ENCODE peak calls at places on chromosomes 2 and 18, in eight cellular contexts. L is colonic mucosa, P is WTC11, T is psoas muscle, F is fibroblast of mammary gland, G is MCF 10A, N is foreskin fibroblast, E is A549. Z is an unnamed sample.

GRCh38 chr18:49619792-49620191 is 57.9 kb downstream of the LIPG start:
- DNase-seq in L (no peak), G (no peak), T (no peak), F (no peak), P (no peak), E (no peak), N (no peak), Z (no peak)

GRCh38 chr18:13112982-13113381 is 105.6 kb upstream of the LDLRAD4 start:
- DNase-seq in P (peak), E (no peak), F (peak), T (no peak), L (no peak), N (no peak), G (no peak), Z (peak)

GRCh38 chr2:144230057-144230451 is 289.9 kb downstream of the ZEB2 start:
- DNase-seq in T (no peak), F (no peak), E (no peak), L (no peak), G (no peak), P (no peak), N (no peak), Z (no peak)

GRCh38 chr2:58055027-58055786 is 8.6 kb downstream of the VRK2 start:
- DNase-seq in T (no peak), N (no peak), G (no peak), P (no peak), F (no peak), E (no peak), L (no peak), Z (no peak)

GRCh38 chr2:198874502-198874858 is 583.3 kb downstream of the SATB2 start:
- DNase-seq in L (no peak), T (no peak), P (no peak), F (no peak), N (no peak), E (no peak), G (no peak), Z (no peak)

GRCh38 chr18:26516964-26517363 is 31.4 kb downstream of the KCTD1 start:
- DNase-seq in G (no peak), P (no peak), N (no peak), F (no peak), E (no peak), T (no peak), L (no peak), Z (no peak)

GRCh38 chr2:134375935-134376334 is 122.1 kb downstream of the MGAT5 start:
- DNase-seq in T (no peak), L (peak), N (peak), E (no peak), F (peak), G (peak), P (peak), Z (peak)

GRCh38 chr2:205704101-205704741 is 21.9 kb downstream of the NRP2 start:
- DNase-seq in T (no peak), N (no peak), E (no peak), L (no peak), G (no peak), F (peak), P (no peak), Z (no peak)

GRCh38 chr2:202425036-202425435 is 48.9 kb downstream of the BMPR2 start:
- DNase-seq in G (peak), N (no peak), E (no peak), T (no peak), P (no peak), L (no peak), F (no peak), Z (no peak)

GRCh38 chr2:88247531-88247930 is 77.4 kb downstream of the THNSL2 start:
- DNase-seq in P (no peak), T (no peak), G (no peak), N (no peak), F (no peak), E (no peak), L (no peak), Z (no peak)

GRCh38 chr2:212606232-212606631 is 67.6 kb upstream of the ERBB4 start:
- DNase-seq in L (no peak), E (no peak), T (no peak), P (no peak), F (no peak), G (no peak), N (no peak), Z (no peak)

GRCh38 chr18:3083776-3084175 is 70.8 kb upstream of the LPIN2 start:
- DNase-seq in P (no peak), G (no peak), E (no peak), L (no peak), T (no peak), N (no peak), F (peak), Z (no peak)

GRCh38 chr2:110804915-110805314 is 72.5 kb downstream of the ACOXL start:
- DNase-seq in E (no peak), T (no peak), F (no peak), L (no peak), G (no peak), N (no peak), P (no peak), Z (no peak)

GRCh38 chr2:134999536-134999935 is 47.7 kb downstream of the MAP3K19 start:
- DNase-seq in P (no peak), L (no peak), F (no peak), N (no peak), T (no peak), E (no peak), G (peak), Z (no peak)

GRCh38 chr18:35334821-35335220 is 9.4 kb downstream of the ZNF24 start:
- DNase-seq in F (peak), P (no peak), T (no peak), L (no peak), G (no peak), E (no peak), N (no peak), Z (no peak)

GRCh38 chr2:68465081-68465916 is 1.8 kb downstream of the FBXO48 start:
- DNase-seq in L (no peak), G (peak), T (no peak), E (no peak), N (peak), F (peak), P (no peak), Z (no peak)

GRCh38 chr2:27502149-27502548 is 5.5 kb downstream of the GCKR start:
- DNase-seq in G (no peak), N (no peak), L (no peak), T (no peak), E (no peak), P (no peak), F (peak), Z (no peak)

GRCh38 chr18:70037453-70038061 is 89.9 kb upstream of the CD226 start:
- DNase-seq in N (no peak), T (no peak), L (no peak), P (no peak), E (no peak), F (no peak), G (peak), Z (no peak)

GRCh38 chr2:197851451-197851850 is 47.1 kb downstream of the PLCL1 start:
- DNase-seq in T (no peak), P (peak), L (no peak), G (peak), E (no peak), N (no peak), F (peak), Z (no peak)
- TF ChIP-seq CTCF in T (peak), P (peak), L (no peak), G (peak), E (no peak), N (peak), F (peak), Z (no peak)

GRCh38 chr2:36808386-36808785 is 111.9 kb downstream of the VIT start:
- DNase-seq in F (no peak), N (no peak), L (no peak), E (no peak), P (no peak), T (no peak), G (no peak), Z (no peak)

GRCh38 chr2:36807223-36807886 is 110.8 kb downstream of the VIT start:
- DNase-seq in T (no peak), P (no peak), N (no peak), E (no peak), G (no peak), L (peak), F (peak), Z (no peak)

GRCh38 chr2:36811071-36811470 is 114.6 kb downstream of the VIT start:
- DNase-seq in L (no peak), T (no peak), F (no peak), G (no peak), N (no peak), E (no peak), P (no peak), Z (no peak)

GRCh38 chr2:36809046-36809445 is 112.5 kb downstream of the VIT start:
- DNase-seq in F (no peak), N (no peak), E (no peak), P (no peak), G (no peak), T (no peak), L (no peak), Z (no peak)

GRCh38 chr2:36812196-36812595 is 115.7 kb downstream of the VIT start:
- DNase-seq in N (no peak), L (no peak), F (peak), T (no peak), E (peak), P (peak), G (peak), Z (peak)
- TF ChIP-seq CTCF in N (peak), L (no peak), F (peak), T (no peak), E (no peak), P (no peak), G (no peak), Z (no peak)

GRCh38 chr2:99399795-99400194 is 62.6 kb downstream of the EIF5B start:
- DNase-seq in P (no peak), E (no peak), G (no peak), T (no peak), N (no peak), L (no peak), F (no peak), Z (no peak)
- TF ChIP-seq CTCF in P (no peak), E (no peak), G (no peak), T (no peak), N (no peak), L (no peak), F (no peak), Z (no peak)

GRCh38 chr2:229715895-229716507 is 1.6 kb upstream of the DNER start:
- DNase-seq in T (no peak), L (peak), G (peak), E (peak), P (peak), N (no peak), F (peak), Z (peak)
- TF ChIP-seq CTCF in T (no peak), L (peak), G (peak), E (peak), P (peak), N (no peak), F (peak), Z (peak)

GRCh38 chr2:169672403-169672802 is 21.8 kb downstream of the CFAP210 start:
- DNase-seq in G (no peak), E (no peak), N (no peak), F (no peak), L (no peak), P (no peak), T (no peak), Z (no peak)

GRCh38 chr2:169676850-169677249 is 17.4 kb downstream of the CFAP210 start:
- DNase-seq in P (no peak), L (no peak), T (no peak), G (no peak), N (no peak), E (no peak), F (no peak), Z (no peak)

GRCh38 chr2:169673921-169674320 is 20.3 kb downstream of the CFAP210 start:
- DNase-seq in E (no peak), G (no peak), P (no peak), N (no peak), F (no peak), T (no peak), L (no peak), Z (no peak)

GRCh38 chr2:169673106-169673505 is 21.1 kb downstream of the CFAP210 start:
- DNase-seq in E (no peak), P (no peak), G (no peak), T (no peak), L (no peak), F (no peak), N (no peak), Z (no peak)

DNA sequence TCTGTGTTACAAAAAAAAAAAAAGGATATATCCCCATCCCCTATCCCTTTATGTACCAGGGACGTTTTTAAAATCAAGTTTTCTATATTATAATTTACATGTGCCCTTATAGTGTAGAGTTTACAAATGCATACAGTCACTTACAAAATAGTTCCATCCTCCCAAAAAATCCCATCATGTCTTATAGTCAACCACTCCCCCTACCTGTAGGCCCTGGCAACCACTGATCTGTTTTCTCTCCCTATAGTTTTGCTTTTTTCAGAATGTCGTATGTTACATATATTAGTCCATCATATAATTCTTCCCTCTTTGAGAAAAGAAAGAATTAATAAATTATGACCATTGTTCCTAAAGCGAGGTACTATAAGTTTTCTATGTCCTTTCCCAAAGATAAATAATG is 17.8 kb downstream of the CFAP210 start:
- DNase-seq in L (no peak), N (no peak), G (no peak), F (no peak), T (no peak), E (no peak), P (no peak), Z (no peak)
- TF ChIP-seq CTCF in L (no peak), N (no peak), G (no peak), F (peak), T (no peak), E (no peak), P (no peak), Z (no peak)

DNA sequence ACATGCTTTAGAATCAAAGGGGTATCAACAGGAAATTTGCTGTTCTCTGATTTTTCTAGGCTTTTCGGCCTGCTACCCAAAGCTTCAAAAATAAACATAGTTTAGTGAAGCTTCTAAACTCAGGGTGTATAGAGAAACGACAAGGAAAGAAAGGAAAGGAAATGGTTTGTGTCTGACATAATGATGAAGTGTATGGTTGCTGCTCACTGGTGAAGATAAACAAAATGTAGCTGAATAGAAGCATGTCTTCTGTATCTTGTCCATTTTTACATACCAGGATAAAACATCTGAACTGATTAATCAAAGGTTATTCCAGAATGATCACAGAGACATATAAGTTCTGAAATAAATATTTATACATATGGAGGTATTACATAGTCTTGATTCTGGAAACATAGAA is 1324.6 kb upstream of the NRXN1 start:
- DNase-seq in P (no peak), N (no peak), G (no peak), E (no peak), L (no peak), T (no peak), F (no peak), Z (no peak)
- TF ChIP-seq CTCF in P (no peak), N (no peak), G (no peak), E (no peak), L (no peak), T (no peak), F (no peak), Z (no peak)

DNA sequence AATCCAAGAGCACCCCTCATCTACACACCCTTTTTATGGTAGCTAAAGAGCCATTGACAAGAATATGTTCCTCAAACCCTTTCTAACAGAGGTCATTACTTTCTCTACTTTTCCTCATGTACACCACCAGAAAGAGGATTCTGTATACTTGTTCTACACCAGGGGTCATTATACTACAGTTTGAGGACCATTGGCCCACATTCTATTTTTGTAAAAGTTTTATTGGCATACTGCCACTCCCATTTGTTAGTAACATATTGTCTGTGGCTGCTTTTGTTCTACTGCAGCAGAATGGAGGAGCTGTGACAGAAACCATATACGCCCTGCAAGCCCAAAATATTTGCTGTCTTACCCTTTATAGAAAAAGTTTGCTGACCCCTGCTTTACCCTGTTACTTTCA is 14.3 kb downstream of the HTR2B start:
- DNase-seq in F (peak), G (no peak), P (no peak), L (no peak), T (no peak), E (no peak), N (peak), Z (no peak)
- TF ChIP-seq CTCF in F (peak), G (no peak), P (no peak), L (no peak), T (peak), E (no peak), N (peak), Z (no peak)

DNA sequence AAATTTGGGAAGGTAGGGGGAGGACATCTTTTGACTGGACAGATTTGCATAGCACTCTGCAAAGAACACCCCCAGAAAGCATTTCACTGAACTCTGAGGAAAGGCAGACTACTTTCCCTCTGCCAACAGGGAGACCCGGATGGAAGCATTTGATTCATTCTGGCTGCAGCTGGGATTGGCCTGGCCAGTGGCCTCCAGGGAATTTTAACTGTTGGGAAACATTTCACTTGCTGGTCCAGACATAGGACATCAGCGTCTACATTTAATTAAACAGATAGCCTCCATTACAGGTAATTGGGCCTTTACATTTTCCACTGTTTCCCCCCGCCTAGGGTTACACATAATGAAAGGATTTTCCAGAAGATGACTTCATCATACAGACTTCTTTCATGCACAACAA is 92.8 kb downstream of the MARCHF4 start:
- DNase-seq in P (no peak), F (peak), L (no peak), T (peak), G (no peak), E (no peak), N (no peak), Z (no peak)
- TF ChIP-seq CTCF in P (no peak), F (no peak), L (no peak), T (no peak), G (no peak), E (no peak), N (no peak), Z (no peak)

GRCh38 chr2:100013892-100014677 is 128.3 kb downstream of the AFF3 start:
- DNase-seq in T (no peak), F (peak), G (peak), P (peak), E (peak), L (no peak), N (peak), Z (peak)
- TF ChIP-seq CTCF in T (no peak), F (peak), G (peak), P (no peak), E (no peak), L (no peak), N (peak), Z (no peak)

Z was measured in Calu3.